ENCODE peak calls at places on chromosomes 3 and 15, in four cellular contexts. Z, G, N and C are unnamed samples.

GRCh38 chr3:186121968-186122367 is 13.1 kb upstream of the ETV5 start:
- DNase-seq in Z (peak; percentile 38), G (no peak), N (no peak), C (no peak)

GRCh38 chr3:137709011-137709601 is 55.0 kb upstream of the SOX14 start:
- DNase-seq in Z (no peak), G (no peak), N (no peak), C (no peak)

GRCh38 chr3:157175678-157176077 is 15.7 kb upstream of the CCNL1 start:
- DNase-seq in Z (no peak), G (peak; percentile 71), N (peak; percentile 52), C (no peak)

GRCh38 chr3:127779747-127780146 is 42.6 kb downstream of the MGLL start:
- DNase-seq in Z (no peak), G (no peak), N (no peak), C (no peak)

GRCh38 chr3:167057586-167057985 is 322.5 kb downstream of the ZBBX start:
- DNase-seq in Z (no peak), G (no peak), N (no peak), C (no peak)

GRCh38 chr15:91704343-91704742 is 149.2 kb upstream of the SLCO3A1 start:
- DNase-seq in Z (peak; percentile 86), G (no peak), N (no peak), C (no peak)

GRCh38 chr15:66433726-66434125 is 47.0 kb downstream of the MAP2K1 start:
- DNase-seq in Z (no peak), G (no peak), N (no peak), C (no peak)

GRCh38 chr3:196970547-196971093 is 2.0 kb upstream of the PIGZ start:
- DNase-seq in Z (no peak), G (no peak), N (no peak), C (no peak)

GRCh38 chr3:72659609-72660008 is 188.6 kb downstream of the SHQ1 start:
- DNase-seq in Z (no peak), G (no peak), N (no peak), C (no peak)

GRCh38 chr3:185824051-185824466 is 783 bp downstream of the IGF2BP2 start:
- DNase-seq in Z (peak; percentile 27), G (no peak), N (no peak), C (no peak)

GRCh38 chr3:52507359-52507758 is 12.2 kb downstream of the STAB1 start:
- DNase-seq in Z (no peak), G (peak; percentile 17), N (no peak), C (no peak)

GRCh38 chr3:153357436-153357835 is 195.4 kb downstream of the RAP2B start:
- DNase-seq in Z (no peak), G (no peak), N (no peak), C (no peak)

GRCh38 chr3:125147491-125147820 is 65.1 kb downstream of the SLC12A8 start:
- DNase-seq in Z (no peak), G (no peak), N (no peak), C (no peak)

GRCh38 chr3:8500208-8500961 is 1.2 kb upstream of the LMCD1 start:
- DNase-seq in Z (peak; percentile 44), G (no peak), N (no peak), C (no peak)

DNA sequence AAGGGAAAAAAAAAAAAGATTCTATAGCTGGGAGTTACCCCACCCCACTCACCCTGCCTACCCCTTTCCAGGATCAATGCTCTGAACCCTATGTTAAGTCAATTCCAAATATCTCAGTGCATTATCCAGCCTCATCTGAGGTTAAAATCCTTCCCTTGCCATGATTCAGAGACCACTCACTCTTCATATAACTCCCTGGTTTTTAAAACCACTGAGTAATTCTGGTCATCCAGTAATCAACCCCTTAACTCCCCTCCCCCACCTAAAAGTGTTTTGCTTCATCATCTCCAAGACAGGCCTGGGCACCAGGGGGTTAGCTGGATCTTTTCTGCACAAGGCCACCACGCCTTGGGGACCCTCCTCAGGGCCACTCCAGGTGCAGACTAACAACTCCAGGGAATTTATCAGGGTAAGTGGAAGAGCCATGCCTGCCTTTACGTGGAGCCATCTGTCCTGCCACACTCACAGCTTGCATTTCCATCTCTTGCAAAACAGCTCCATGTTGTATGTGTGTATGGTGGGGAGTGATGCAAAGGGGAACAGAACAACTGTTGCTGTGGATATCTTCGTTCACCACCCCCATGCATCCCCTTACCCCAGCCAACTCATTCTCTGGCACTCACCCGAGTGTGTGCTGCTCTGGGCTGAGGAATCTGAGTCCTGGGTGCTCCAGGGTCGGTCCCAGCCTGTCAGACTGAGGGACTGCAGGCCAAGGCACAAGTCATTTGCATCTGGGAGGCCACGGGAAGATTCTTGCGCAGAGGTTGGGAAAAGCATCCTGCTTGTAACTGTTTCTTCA is 30.7 kb upstream of the RPS17 start:
- DNase-seq in Z (no peak), G (no peak), N (no peak), C (no peak)
- H3K4me3 ChIP-seq in Z (peak overlapping the region; percentile 43), G (peak overlapping the region; percentile 17), N (peak overlapping the region; percentile 39), C (peak overlapping the region; percentile 38)

GRCh38 chr3:172106989-172107388 is 67.6 kb downstream of the FNDC3B start:
- DNase-seq in Z (peak; percentile 60), G (no peak), N (no peak), C (peak; percentile 60)

GRCh38 chr3:172106037-172106559 is 66.7 kb downstream of the FNDC3B start:
- DNase-seq in Z (no peak), G (no peak), N (no peak), C (no peak)

GRCh38 chr3:172104471-172105072 is 65.2 kb downstream of the FNDC3B start:
- DNase-seq in Z (no peak), G (no peak), N (no peak), C (no peak)

GRCh38 chr3:172110127-172110779 is 70.9 kb downstream of the FNDC3B start:
- DNase-seq in Z (no peak), G (no peak), N (no peak), C (no peak)

GRCh38 chr3:172107403-172107802 is 68.0 kb downstream of the FNDC3B start:
- DNase-seq in Z (no peak), G (no peak), N (no peak), C (no peak)
- TF ChIP-seq EP300 in Z (no peak), G (no peak), N (no peak), C (no peak)

DNA sequence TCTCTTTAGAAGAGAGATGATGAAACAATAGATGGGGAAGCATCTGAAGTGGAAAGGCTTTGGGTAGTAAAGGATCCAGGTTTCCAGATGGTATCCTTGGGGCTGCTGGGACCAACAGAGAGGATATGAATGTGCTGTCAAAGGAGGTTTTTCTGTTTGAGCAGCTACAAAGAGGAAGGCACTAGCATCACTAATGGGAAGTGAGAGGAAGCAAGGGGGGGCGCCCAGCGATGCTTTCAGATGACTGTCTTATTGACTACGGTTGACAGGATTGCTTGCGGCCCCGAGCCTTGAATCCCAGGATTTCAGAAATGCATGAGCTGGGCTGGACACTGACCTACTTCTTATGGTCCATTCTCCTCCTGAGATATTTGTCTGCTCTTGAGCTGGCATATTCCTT is 103.8 kb upstream of the GALNT15 start:
- DNase-seq in Z (no peak), G (no peak), N (no peak), C (no peak)
- H3K4me1 ChIP-seq in Z (peaks cover 8% of the 10 kb centered on the region), G (peaks cover 5% of the 10 kb centered on the region), N (peaks cover 9% of the 10 kb centered on the region), C (no peaks in the 10 kb centered on the region)

DNA sequence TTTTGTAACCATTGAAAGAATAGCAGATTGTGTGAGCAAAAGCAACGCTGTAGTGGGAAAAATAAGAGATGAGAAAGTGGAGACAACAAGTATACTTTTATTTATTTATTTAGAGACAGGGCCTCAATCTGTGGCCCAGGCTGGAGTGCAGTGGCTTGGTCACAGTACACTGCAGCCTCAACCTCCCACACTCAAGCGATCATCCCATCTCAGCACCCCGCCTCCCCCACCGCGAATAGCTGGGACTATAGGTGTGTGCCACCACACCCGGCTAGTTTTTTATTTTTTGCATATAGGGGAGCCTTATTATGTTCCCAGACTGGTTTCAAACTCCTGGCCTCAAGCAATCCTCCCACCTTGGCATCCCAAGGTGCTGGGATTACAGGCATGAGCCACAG is 1.6 kb upstream of the GLCE start:
- DNase-seq in Z (no peak), G (no peak), N (no peak), C (no peak)
- H3K4me3 ChIP-seq in Z (no peak overlapping the region), G (no peak overlapping the region), N (no peak overlapping the region), C (no peak overlapping the region)